ENCODE peak calls at places on chromosome 13, in six cellular contexts. M, D, N, Y, E and B are unnamed samples.

GRCh38 chr13:25218011-25218410 is 45.9 kb upstream of the AMER2 start:
- DNase-seq in N (no peak), M (no peak), Y (no peak), E (no peak), D (no peak), B (no peak)

GRCh38 chr13:37369618-37370017 is 228.9 kb downstream of the POSTN start:
- DNase-seq in Y (peak), N (no peak), M (no peak), E (no peak), D (no peak), B (no peak)

GRCh38 chr13:65889368-65889767 is 1340.8 kb downstream of the PCDH9 start:
- DNase-seq in M (no peak), Y (no peak), E (no peak), N (no peak), D (no peak), B (no peak)

GRCh38 chr13:71864094-71864980 is 2.7 kb downstream of the DACH1 start:
- DNase-seq in Y (peak), E (no peak), N (peak), M (no peak), D (no peak), B (peak)

GRCh38 chr13:81987159-81987558 is 1646.2 kb upstream of the SPRY2 start:
- DNase-seq in Y (no peak), M (no peak), E (no peak), N (no peak), D (no peak), B (no peak)

GRCh38 chr13:71412231-71412630 is 454.8 kb downstream of the DACH1 start:
- DNase-seq in E (no peak), D (no peak), N (no peak), Y (no peak), M (no peak), B (no peak)

GRCh38 chr13:42497798-42498197 is 76.2 kb upstream of the TNFSF11 start:
- DNase-seq in Y (peak), D (no peak), N (no peak), M (peak), E (no peak), B (no peak)

GRCh38 chr13:51015973-51016372 is 95.1 kb downstream of the C13orf42 start:
- DNase-seq in N (peak), M (no peak), E (no peak), Y (no peak), D (no peak), B (no peak)

GRCh38 chr13:43360911-43361605 is 337.7 kb downstream of the DNAJC15 start:
- DNase-seq in D (no peak), E (no peak), N (no peak), M (no peak), Y (peak), B (no peak)

GRCh38 chr13:32165791-32166190 is 134.2 kb downstream of the FRY start:
- DNase-seq in Y (no peak), D (no peak), N (peak), E (no peak), M (no peak), B (no peak)

GRCh38 chr13:21504379-21504778 is 45.3 kb upstream of the ZDHHC20 start:
- DNase-seq in D (no peak), N (no peak), E (no peak), M (no peak), Y (no peak), B (no peak)

GRCh38 chr13:74132768-74133656 is 1.2 kb downstream of the KLF12 start:
- DNase-seq in N (peak), E (peak), Y (no peak), M (no peak), D (no peak), B (peak)

GRCh38 chr13:62357887-62358645 is 942.4 kb upstream of the PCDH20 start:
- DNase-seq in M (no peak), D (no peak), N (peak), Y (peak), E (no peak), B (peak)

GRCh38 chr13:74062933-74063332 is 71.3 kb downstream of the KLF12 start:
- DNase-seq in Y (peak), E (no peak), N (no peak), D (no peak), M (no peak), B (no peak)

GRCh38 chr13:77002590-77003190 is 10.8 kb downstream of the CLN5 start:
- DNase-seq in N (peak), Y (no peak), D (no peak), M (no peak), E (no peak), B (peak)

GRCh38 chr13:28679628-28680027 is 20.7 kb downstream of the POMP start:
- DNase-seq in M (no peak), E (no peak), D (no peak), N (no peak), Y (no peak), B (no peak)

GRCh38 chr13:23966221-23966690 is 69.0 kb upstream of the C1QTNF9B start:
- DNase-seq in Y (no peak), N (no peak), E (no peak), M (no peak), D (no peak), B (no peak)

GRCh38 chr13:96373597-96373996 is 283.7 kb downstream of the HS6ST3 start:
- DNase-seq in Y (no peak), M (no peak), E (no peak), D (no peak), N (no peak), B (no peak)

GRCh38 chr13:101003566-101003965 is 329.0 kb upstream of the TMTC4 start:
- DNase-seq in N (no peak), Y (no peak), D (no peak), M (no peak), E (no peak), B (no peak)

GRCh38 chr13:43111887-43112400 is 88.6 kb downstream of the DNAJC15 start:
- DNase-seq in N (no peak), D (no peak), Y (no peak), M (no peak), E (no peak), B (no peak)

GRCh38 chr13:24008679-24009078 is 111.4 kb upstream of the C1QTNF9B start:
- DNase-seq in N (no peak), E (no peak), D (no peak), Y (no peak), M (no peak), B (no peak)

GRCh38 chr13:42762917-42763316 is 18.5 kb upstream of the FAM216B start:
- DNase-seq in M (no peak), E (no peak), N (no peak), D (no peak), Y (peak), B (no peak)

GRCh38 chr13:75934889-75935288 is 298.8 kb downstream of the LMO7 start:
- DNase-seq in M (no peak), E (no peak), N (no peak), Y (peak), D (no peak), B (no peak)

GRCh38 chr13:97122381-97122996 is 99.6 kb upstream of the MBNL2 start:
- DNase-seq in D (no peak), E (no peak), N (peak), Y (peak), M (no peak), B (no peak)

GRCh38 chr13:27245610-27246009 is 5.7 kb upstream of the RPL21 start:
- DNase-seq in M (no peak), N (no peak), E (no peak), Y (no peak), D (no peak), B (no peak)

GRCh38 chr13:23871616-23872220 is 17.5 kb downstream of the MIPEP start:
- DNase-seq in Y (no peak), E (no peak), N (no peak), M (no peak), D (no peak), B (peak)

GRCh38 chr13:88424463-88424862 is 753.3 kb downstream of the SLITRK5 start:
- DNase-seq in N (no peak), E (no peak), M (no peak), Y (no peak), D (no peak), B (no peak)

GRCh38 chr13:111642156-111642767 is 321.8 kb downstream of the TEX29 start:
- DNase-seq in M (no peak), N (no peak), Y (no peak), E (no peak), D (no peak), B (no peak)